ENCODE peak calls at places on chromosomes 11 and 22, in four cellular contexts. E is GM23338, S is brain microvascular endothelial cell, L is left lung. I is an unnamed sample.

GRCh38 chr11:82859746-82860145 is 40.5 kb downstream of the PRCP start:
- DNase-seq in E (no peak), S (no peak), L (no peak), I (no peak)

GRCh38 chr22:17120281-17120680 is 879 bp downstream of the TMEM121B start:
- DNase-seq in E (peak; percentile 92), S (no peak), L (peak; percentile 88), I (no peak)

GRCh38 chr11:1049911-1050580 is 13.5 kb upstream of the MUC6 start:
- DNase-seq in E (no peak), S (no peak), L (peak; percentile 75), I (no peak)

GRCh38 chr11:69801513-69802335 is 17.5 kb downstream of the FGF3 start:
- DNase-seq in E (peak; percentile 88), S (no peak), L (peak; percentile 68), I (no peak)

GRCh38 chr11:62918531-62918930 is 2.6 kb downstream of the CHRM1 start:
- DNase-seq in E (no peak), S (no peak), L (no peak), I (no peak)

GRCh38 chr22:24578355-24579241 is 14.3 kb downstream of the LRRC75B start:
- DNase-seq in E (no peak), S (no peak), L (no peak), I (peak; percentile 99)

GRCh38 chr11:117822522-117823033 is 2.0 kb downstream of the FXYD2 start:
- DNase-seq in E (no peak), S (no peak), L (no peak), I (no peak)

GRCh38 chr11:15905815-15906214 is 450.5 kb downstream of the SOX6 start:
- DNase-seq in E (no peak), S (no peak), L (no peak), I (no peak)

GRCh38 chr22:31075961-31076360 is 5.2 kb upstream of the SMTN start:
- DNase-seq in E (no peak), S (no peak), L (peak; percentile 81), I (no peak)

GRCh38 chr11:35045219-35045819 is 93.7 kb upstream of the CD44 start:
- DNase-seq in E (no peak), S (no peak), L (no peak), I (no peak)

GRCh38 chr11:36718481-36718880 is 120.4 kb upstream of the RAG2 start:
- DNase-seq in E (peak; percentile 15), S (no peak), L (no peak), I (no peak)

GRCh38 chr11:114125959-114126358 is 66.4 kb downstream of the ZBTB16 start:
- DNase-seq in E (no peak), S (no peak), L (no peak), I (no peak)

GRCh38 chr11:48020092-48020755 is 39.9 kb downstream of the PTPRJ start:
- DNase-seq in E (no peak), S (no peak), L (no peak), I (peak; percentile 21)

GRCh38 chr22:45599836-45600577 is 71.6 kb upstream of the ATXN10 start:
- DNase-seq in E (no peak), S (no peak), L (no peak), I (no peak)

GRCh38 chr11:127470485-127470884 is 469.9 kb upstream of the KIRREL3 start:
- DNase-seq in E (peak; percentile 56), S (no peak), L (no peak), I (no peak)

GRCh38 chr11:11296434-11296833 is 56.6 kb downstream of the CSNK2A3 start:
- DNase-seq in E (no peak), S (no peak), L (no peak), I (no peak)

DNA sequence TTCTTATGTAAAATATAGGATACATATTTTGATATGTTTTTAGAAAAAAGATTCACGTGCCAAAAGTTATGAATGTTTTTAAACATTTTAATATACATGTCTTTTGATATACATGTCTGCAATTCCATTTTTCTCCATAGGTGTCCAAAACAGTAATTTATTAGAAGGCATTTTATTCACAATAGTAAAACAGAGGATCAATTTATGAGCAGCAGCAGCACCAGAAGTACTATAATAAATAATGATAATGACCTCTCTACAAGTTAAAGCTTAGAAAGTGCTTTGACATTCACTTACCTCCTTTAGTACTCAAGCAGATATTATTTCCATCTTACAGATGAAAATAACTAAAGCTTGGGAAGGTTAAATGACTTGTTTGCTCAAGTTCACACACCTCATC is 96.7 kb upstream of the DBX1 start:
- DNase-seq in E (no peak), S (no peak), L (no peak), I (no peak)
- TF ChIP-seq CTCF in E (no peak), S (no peak), L (no peak), I (no peak)

GRCh38 chr22:43399980-43400358 is 11.8 kb upstream of the MPPED1 start:
- DNase-seq in E (no peak), S (no peak), L (no peak), I (no peak)
- H3K4me3 ChIP-seq in E (no peak overlapping the region), S (no peak overlapping the region), L (no peak overlapping the region), I (no peak overlapping the region)

DNA sequence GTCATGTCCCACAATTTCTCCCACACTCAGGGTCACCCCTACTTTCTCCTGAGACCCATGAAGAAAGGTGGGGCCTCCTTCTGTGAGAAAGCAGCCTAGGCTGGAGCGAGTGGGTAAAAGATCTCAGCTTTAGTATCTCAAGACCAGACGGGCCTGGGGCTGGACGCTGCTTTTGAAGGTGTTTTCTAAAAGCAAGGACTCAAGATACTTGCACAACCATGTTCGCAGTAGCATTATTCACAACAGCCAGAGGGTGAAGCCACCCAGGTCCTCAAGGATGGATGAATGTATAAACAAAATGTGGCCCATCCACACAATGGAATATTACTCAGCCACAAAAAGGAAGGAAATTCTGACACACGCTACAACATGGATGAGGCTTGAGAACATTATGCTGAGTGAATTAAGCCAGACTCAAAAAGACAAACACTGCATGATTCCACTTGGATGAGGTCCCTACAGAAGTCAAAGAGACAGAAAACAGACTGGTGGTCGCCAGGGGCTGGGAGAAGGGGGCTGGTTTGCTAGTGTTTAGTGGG is 10.6 kb downstream of the SHANK2 start:
- DNase-seq in E (no peak), S (no peak), L (no peak), I (no peak)
- H3K27me3 ChIP-seq in E (no peaks in the 10 kb centered on the region), S (no peaks in the 10 kb centered on the region), L (no peaks in the 10 kb centered on the region), I (no peaks in the 10 kb centered on the region)

GRCh38 chr11:17406082-17406817 is 17.8 kb upstream of the KCNJ11 start:
- DNase-seq in E (no peak), S (no peak), L (no peak), I (no peak)
- TF ChIP-seq CTCF in E (no peak), S (no peak), L (no peak), I (no peak)

GRCh38 chr11:64450168-64450560 is 91.2 kb downstream of the RPS6KA4 start:
- DNase-seq in E (no peak), S (no peak), L (no peak), I (no peak)

GRCh38 chr11:64447717-64448598 is 89.0 kb downstream of the RPS6KA4 start:
- DNase-seq in E (peak; percentile 53), S (peak; percentile 7), L (no peak), I (no peak)

GRCh38 chr11:64451856-64452255 is 92.9 kb downstream of the RPS6KA4 start:
- DNase-seq in E (no peak), S (no peak), L (no peak), I (no peak)

GRCh38 chr11:64448599-64449380 is 89.8 kb downstream of the RPS6KA4 start:
- DNase-seq in E (peak; percentile 91), S (peak; percentile 56), L (peak; percentile 97), I (peak; percentile 34)

DNA sequence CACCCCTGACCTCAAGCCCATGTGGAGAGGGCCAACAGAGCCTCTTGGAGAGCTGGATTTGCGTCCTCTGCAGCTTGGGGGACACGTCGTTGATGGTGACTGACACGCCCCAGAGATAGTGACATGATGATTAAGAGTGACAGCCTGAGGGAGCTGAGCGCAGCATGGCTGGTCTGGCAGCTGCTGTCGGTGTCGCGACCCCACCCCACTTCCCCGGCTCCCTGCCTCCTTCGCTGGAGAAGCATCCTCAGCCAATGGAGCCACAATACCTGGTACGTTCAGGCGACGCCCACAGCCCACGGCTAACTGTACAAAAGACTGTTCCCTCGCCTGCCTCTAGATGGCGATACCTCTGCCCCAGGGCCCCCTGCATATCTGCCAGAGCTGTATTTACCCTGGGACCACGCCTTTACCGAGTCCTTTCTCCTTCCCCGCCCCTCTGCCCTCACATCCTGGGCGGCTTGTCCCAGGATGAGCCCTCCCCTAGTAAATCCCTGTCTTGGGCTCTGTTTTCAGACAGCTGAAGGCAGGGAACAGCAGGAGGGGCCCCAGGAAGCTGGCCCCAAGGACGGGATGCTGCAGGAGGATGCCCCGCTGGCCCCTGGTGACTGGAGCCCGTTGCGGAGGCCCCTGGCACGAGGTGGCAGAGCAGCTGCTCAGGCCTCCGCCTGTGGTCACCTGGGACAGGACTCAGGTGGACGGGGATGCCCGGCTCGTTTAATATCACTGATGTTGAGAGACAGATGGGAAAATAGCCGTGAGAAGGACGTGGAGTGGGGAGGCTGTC is 90.6 kb downstream of the RPS6KA4 start:
- DNase-seq in E (peak; percentile 90), S (peak; percentile 58), L (peak; percentile 84), I (peak; percentile 57)
- H3K4me3 ChIP-seq in E (peak overlapping the region; percentile 73), S (no peak overlapping the region), L (peak overlapping the region; percentile 5), I (no peak overlapping the region)

GRCh38 chr11:2447951-2448650 is 3.3 kb downstream of the KCNQ1 start:
- DNase-seq in E (no peak), S (no peak), L (no peak), I (no peak)
- H3K27me3 ChIP-seq in E (peaks cover 56% of the 10 kb centered on the region), S (peaks cover 46% of the 10 kb centered on the region), L (no peaks in the 10 kb centered on the region), I (peaks cover 5% of the 10 kb centered on the region)

GRCh38 chr11:7668911-7669310 is 4.4 kb downstream of the CYB5R2 start:
- DNase-seq in E (no peak), S (no peak), L (no peak), I (peak; percentile 66)

GRCh38 chr11:7671347-7671746 is 2.0 kb downstream of the CYB5R2 start:
- DNase-seq in E (no peak), S (no peak), L (no peak), I (peak; percentile 50)

GRCh38 chr11:7672276-7672959 is 882 bp downstream of the CYB5R2 start:
- DNase-seq in E (no peak), S (no peak), L (no peak), I (no peak)

GRCh38 chr11:7671807-7672206 is 1.5 kb downstream of the CYB5R2 start:
- DNase-seq in E (no peak), S (no peak), L (no peak), I (peak; percentile 25)

GRCh38 chr11:7670631-7671030 is 2.7 kb downstream of the CYB5R2 start:
- DNase-seq in E (no peak), S (no peak), L (no peak), I (peak; percentile 53)
- TF ChIP-seq CTCF in E (no peak), S (no peak), L (no peak), I (no peak)

GRCh38 chr11:31355817-31356216 is 13.7 kb downstream of the DCDC1 start:
- DNase-seq in E (no peak), S (no peak), L (no peak), I (peak; percentile 80)

GRCh38 chr11:31366795-31367194 is 2.7 kb downstream of the DCDC1 start:
- DNase-seq in E (no peak), S (no peak), L (no peak), I (no peak)

GRCh38 chr11:31361743-31362142 is 7.8 kb downstream of the DCDC1 start:
- DNase-seq in E (no peak), S (no peak), L (no peak), I (no peak)
- H3K4me3 ChIP-seq in E (no peak overlapping the region), S (no peak overlapping the region), L (no peak overlapping the region), I (no peak overlapping the region)

GRCh38 chr11:46970913-46971625 is 34.5 kb downstream of the CSTPP1 start:
- DNase-seq in E (no peak), S (no peak), L (no peak), I (no peak)
- H3K27me3 ChIP-seq in E (no peaks in the 10 kb centered on the region), S (no peaks in the 10 kb centered on the region), L (no peaks in the 10 kb centered on the region), I (no peaks in the 10 kb centered on the region)

I was measured in bronchial epithelial cell.